ENCODE peak calls at places on chromosomes 13 and 19, in eight cellular contexts. E, S, L, F, X, C, W and R are unnamed samples.

GRCh38 chr19:10654610-10655456 is 687 bp downstream of the ILF3 start:
- DNase-seq in E (no peak), S (peak; percentile 24), L (peak; percentile 57), F (no peak), X (peak; percentile 91), C (peak; percentile 80), W (peak; percentile 77), R (peak; percentile 94)

GRCh38 chr19:46529622-46530451 is 34.2 kb upstream of the PNMA8B start:
- DNase-seq in E (peak; percentile 53), S (peak; percentile 52), L (peak; percentile 65), F (peak; percentile 49), X (peak; percentile 88), C (peak; percentile 88), W (peak; percentile 78), R (peak; percentile 81)

GRCh38 chr13:23609414-23610186 is 39.4 kb downstream of the TNFRSF19 start:
- DNase-seq in E (peak; percentile 38), S (peak; percentile 62), L (no peak), F (no peak), X (no peak), C (no peak), W (no peak), R (no peak)

GRCh38 chr19:10219678-10220077 is 11.5 kb downstream of the S1PR2 start:
- DNase-seq in E (no peak), S (peak; percentile 43), L (peak; percentile 25), F (no peak), X (peak; percentile 83), C (no peak), W (no peak), R (peak; percentile 75)

GRCh38 chr19:2254052-2254872 is 2.0 kb downstream of the JSRP1 start:
- DNase-seq in E (no peak), S (no peak), L (no peak), F (no peak), X (peak; percentile 94), C (no peak), W (no peak), R (no peak)

GRCh38 chr13:46372071-46372470 is 15.0 kb downstream of the RUBCNL start:
- DNase-seq in E (no peak), S (no peak), L (no peak), F (no peak), X (no peak), C (no peak), W (no peak), R (no peak)

GRCh38 chr13:97502192-97502591 is 68.2 kb downstream of the RAP2A start:
- DNase-seq in E (peak; percentile 19), S (no peak), L (no peak), F (no peak), X (no peak), C (no peak), W (no peak), R (no peak)

GRCh38 chr13:53782400-53783030 is 753.9 kb downstream of the OLFM4 start:
- DNase-seq in E (peak; percentile 21), S (peak; percentile 50), L (peak; percentile 23), F (no peak), X (peak; percentile 65), C (no peak), W (no peak), R (peak; percentile 32)

GRCh38 chr13:94433055-94433947 is 46.2 kb downstream of the DCT start:
- DNase-seq in E (no peak), S (no peak), L (peak; percentile 26), F (no peak), X (peak; percentile 78), C (no peak), W (no peak), R (peak; percentile 6)

GRCh38 chr13:94431569-94431968 is 47.9 kb downstream of the DCT start:
- DNase-seq in E (no peak), S (peak; percentile 46), L (no peak), F (no peak), X (no peak), C (no peak), W (no peak), R (no peak)

GRCh38 chr13:94431987-94432386 is 47.5 kb downstream of the DCT start:
- DNase-seq in E (no peak), S (no peak), L (no peak), F (no peak), X (no peak), C (no peak), W (no peak), R (no peak)

DNA sequence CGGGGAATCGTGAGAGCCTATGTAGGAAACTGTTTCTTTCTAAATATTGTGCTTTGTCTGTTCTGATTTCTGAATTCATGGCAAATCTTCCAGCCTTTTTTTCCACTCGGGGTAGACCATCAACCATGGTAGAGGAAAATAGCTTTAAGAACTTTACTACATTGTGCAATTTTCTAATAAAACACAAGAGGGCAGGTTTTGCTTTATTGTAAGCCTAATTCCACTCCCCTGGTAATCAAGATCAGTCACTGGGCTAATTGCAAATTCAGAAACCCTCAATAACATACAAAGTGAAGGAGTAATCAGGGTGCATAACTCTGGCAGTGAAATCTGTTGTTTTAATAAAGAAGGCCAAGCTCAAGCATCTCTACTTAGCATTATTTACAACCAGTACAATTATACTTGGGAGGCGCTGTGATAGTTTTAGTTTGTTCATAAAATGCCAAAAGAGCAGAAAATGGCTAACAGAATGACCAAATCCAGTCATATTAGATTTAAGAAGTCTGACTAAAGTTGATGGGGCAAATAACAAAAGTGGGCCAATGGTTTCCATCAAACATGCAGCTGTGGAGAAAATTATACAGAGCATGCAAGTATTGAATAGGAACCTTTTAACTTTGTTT is 43.8 kb downstream of the DCT start:
- DNase-seq in E (no peak), S (peak; percentile 59), L (no peak), F (no peak), X (no peak), C (no peak), W (no peak), R (peak; percentile 45)
- TF ChIP-seq CTCF in E (peak; percentile 63), S (peak; percentile 76), L (peak; percentile 62), F (no peak), X (peak; percentile 80), C (peak; percentile 63), W (peak; percentile 50), R (peak; percentile 48)

GRCh38 chr13:40438022-40438692 is 228.3 kb downstream of the FOXO1 start:
- DNase-seq in E (no peak), S (no peak), L (no peak), F (no peak), X (no peak), C (no peak), W (no peak), R (no peak)

GRCh38 chr13:40439928-40440327 is 226.5 kb downstream of the FOXO1 start:
- DNase-seq in E (peak; percentile 43), S (no peak), L (no peak), F (no peak), X (no peak), C (no peak), W (peak; percentile 79), R (no peak)

GRCh38 chr13:40440990-40441820 is 225.2 kb downstream of the FOXO1 start:
- DNase-seq in E (peak; percentile 86), S (peak; percentile 37), L (peak; percentile 89), F (no peak), X (no peak), C (peak; percentile 69), W (peak; percentile 92), R (no peak)

GRCh38 chr13:40442191-40442590 is 224.2 kb downstream of the FOXO1 start:
- DNase-seq in E (no peak), S (no peak), L (no peak), F (no peak), X (no peak), C (no peak), W (no peak), R (no peak)

DNA sequence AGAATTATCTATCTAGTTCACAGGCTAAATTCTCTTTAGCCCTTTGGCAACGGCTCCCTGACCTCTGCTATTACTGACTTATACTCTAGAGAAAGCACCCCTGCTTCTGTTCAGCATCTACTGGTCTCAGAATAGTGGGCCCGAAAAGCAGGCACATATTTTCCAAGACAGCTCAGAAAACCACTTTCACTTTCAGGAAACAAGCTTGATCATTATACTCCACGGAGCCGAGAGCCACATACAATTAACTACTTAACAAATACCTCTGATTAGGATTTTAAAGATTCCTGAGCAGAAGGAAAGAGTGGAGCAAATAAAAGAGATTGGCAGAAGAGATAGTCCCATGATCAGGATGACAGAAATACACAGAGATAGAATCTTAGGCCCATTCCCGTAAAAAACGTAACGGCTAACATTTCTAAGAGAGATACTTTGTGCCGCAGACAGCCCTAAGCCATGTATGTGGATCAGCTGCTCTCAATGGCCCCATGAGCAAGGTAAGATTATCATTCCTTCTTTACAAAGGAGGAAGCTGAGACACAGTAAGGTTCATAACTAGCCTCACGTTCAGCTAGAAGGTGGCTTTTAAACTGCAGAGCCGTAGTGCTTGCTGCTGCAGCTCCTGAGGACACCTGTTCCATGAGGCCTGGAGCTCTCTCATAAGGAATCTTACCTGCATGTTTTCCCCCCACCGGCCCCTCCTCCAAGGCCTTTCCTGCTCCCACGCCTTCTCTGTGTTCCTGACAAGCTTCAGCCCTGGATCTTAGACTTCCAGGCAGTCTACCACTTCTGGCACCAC is 227.2 kb downstream of the FOXO1 start:
- DNase-seq in E (peak; percentile 30), S (peak; percentile 36), L (no peak), F (no peak), X (no peak), C (no peak), W (no peak), R (no peak)
- TF ChIP-seq CTCF in E (no peak), S (no peak), L (no peak), F (no peak), X (no peak), C (no peak), W (no peak), R (no peak)

DNA sequence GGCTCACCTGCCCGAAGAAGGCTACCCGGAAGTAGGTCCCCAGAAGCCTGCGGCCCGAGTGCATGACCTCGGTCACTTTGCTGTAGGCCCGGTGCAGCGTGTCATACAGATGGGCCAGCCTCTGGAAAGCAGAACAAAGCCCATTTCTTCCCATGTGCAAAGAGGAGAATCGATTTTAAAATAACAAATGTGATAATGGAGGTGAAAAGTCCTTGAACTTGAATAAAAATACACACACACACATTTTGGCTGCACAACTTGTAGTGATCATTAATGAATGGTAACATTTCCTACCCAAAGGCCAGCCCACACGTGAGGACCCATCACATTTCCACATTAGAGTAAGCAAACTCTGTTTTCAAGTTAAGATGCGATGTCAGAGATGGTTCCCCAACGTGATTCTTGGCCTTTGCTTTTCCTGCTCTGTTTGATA is 56.9 kb upstream of the SLC15A1 start:
- DNase-seq in E (no peak), S (no peak), L (peak; percentile 79), F (no peak), X (no peak), C (no peak), W (no peak), R (no peak)
- TF ChIP-seq CTCF in E (no peak), S (no peak), L (no peak), F (no peak), X (no peak), C (no peak), W (no peak), R (no peak)

DNA sequence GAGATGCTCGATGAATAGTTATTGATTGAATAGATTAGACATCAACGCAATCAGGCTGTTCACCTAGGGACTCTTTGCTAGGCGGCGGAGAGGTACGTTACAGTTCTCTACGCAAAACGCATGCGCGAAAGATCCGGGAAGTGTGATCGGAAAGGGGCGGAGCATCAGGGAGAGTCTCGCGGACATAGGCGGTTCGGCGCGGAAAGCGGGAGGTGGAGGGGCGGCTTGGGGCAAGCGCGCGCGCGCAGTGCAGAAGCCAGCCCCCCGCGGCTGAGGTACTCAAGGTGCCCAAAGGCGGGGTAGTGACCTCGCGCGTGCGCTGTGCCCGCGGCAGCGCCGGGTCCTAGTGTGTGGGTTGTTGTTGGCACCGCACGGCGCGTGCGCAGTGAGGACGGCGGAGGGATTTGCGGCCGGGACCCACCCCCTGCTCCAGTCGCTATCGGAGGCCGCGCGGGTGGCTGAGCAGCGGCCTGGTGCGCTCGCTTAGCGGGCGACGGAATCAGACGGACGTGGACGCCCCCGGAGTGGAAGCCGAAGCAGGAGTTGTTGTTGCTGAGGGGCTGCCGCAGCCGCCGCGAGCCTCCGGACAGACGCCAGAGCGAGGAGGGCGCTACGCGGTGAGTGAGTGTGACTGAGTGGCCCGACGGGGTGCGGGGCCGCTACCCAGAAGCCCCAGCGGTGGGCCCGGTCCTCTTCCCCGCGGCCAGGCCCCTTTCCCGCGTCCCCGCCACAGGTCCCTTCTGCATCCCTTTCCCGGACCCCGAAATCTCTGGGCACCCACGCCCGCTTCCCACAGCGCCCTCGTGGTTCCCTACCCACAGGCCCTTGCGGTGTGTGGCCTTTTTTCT is at the start of gene SNRNP70:
- DNase-seq in E (peak; percentile 95), S (peak; percentile 99), L (peak; percentile 99), F (peak; percentile 93), X (peak; percentile 100), C (peak; percentile 100), W (peak; percentile 100), R (peak; percentile 99)
- TF ChIP-seq CTCF in E (peak; percentile 59), S (no peak), L (peak; percentile 1), F (no peak), X (no peak), C (no peak), W (no peak), R (no peak)